ENCODE peak calls at places on chromosomes 13 and 19, in six cellular contexts. L is glutamatergic neuron, G is hepatocyte, Y is fibroblast of lung, B is astrocyte, C is tibial nerve. M is an unnamed sample.

GRCh38 chr19:19816679-19817078 is 4.9 kb downstream of the ZNF506 start:
- DNase-seq in L (no peak), G (no peak), Y (no peak), B (no peak), C (no peak), M (no peak)

GRCh38 chr19:27744926-27745844 is 1467.8 kb downstream of the UQCRFS1 start:
- DNase-seq in L (no peak), G (no peak), Y (no peak), B (peak; percentile 50), C (no peak), M (peak; percentile 64)

GRCh38 chr19:38849746-38850230 is at the start of gene HNRNPL:
- DNase-seq in L (peak; percentile 99), G (no peak), Y (no peak), B (no peak), C (no peak), M (no peak)

GRCh38 chr13:101262306-101262705 is 154.0 kb downstream of the NALCN start:
- DNase-seq in L (no peak), G (no peak), Y (no peak), B (no peak), C (no peak), M (no peak)

GRCh38 chr13:54194233-54195024 is 1165.8 kb downstream of the OLFM4 start:
- DNase-seq in L (no peak), G (no peak), Y (no peak), B (no peak), C (no peak), M (no peak)

GRCh38 chr13:67186985-67187569 is 43.1 kb downstream of the PCDH9 start:
- DNase-seq in L (no peak), G (no peak), Y (no peak), B (no peak), C (no peak), M (no peak)

GRCh38 chr13:75310005-75310580 is 171.9 kb downstream of the TBC1D4 start:
- DNase-seq in L (no peak), G (no peak), Y (no peak), B (no peak), C (no peak), M (no peak)

GRCh38 chr13:98223741-98224140 is 46.7 kb upstream of the RNF113B start:
- DNase-seq in L (no peak), G (no peak), Y (no peak), B (no peak), C (no peak), M (no peak)

GRCh38 chr13:43431279-43431678 is 355.5 kb downstream of the ENOX1 start:
- DNase-seq in L (no peak), G (no peak), Y (peak; percentile 31), B (no peak), C (no peak), M (no peak)

GRCh38 chr19:45477713-45478453 is 10.1 kb downstream of the FOSB start:
- DNase-seq in L (no peak), G (peak; percentile 17), Y (no peak), B (no peak), C (no peak), M (no peak)

GRCh38 chr19:18224525-18225354 is 1.5 kb downstream of the PDE4C start:
- DNase-seq in L (peak; percentile 99), G (peak; percentile 98), Y (peak; percentile 99), B (peak; percentile 93), C (peak; percentile 99), M (peak; percentile 100)

GRCh38 chr13:27327633-27328032 is 57.0 kb downstream of the RASL11A start:
- DNase-seq in L (no peak), G (no peak), Y (no peak), B (no peak), C (no peak), M (no peak)

GRCh38 chr19:35459414-35460082 is 11.5 kb downstream of the FFAR2 start:
- DNase-seq in L (no peak), G (peak; percentile 61), Y (peak; percentile 87), B (no peak), C (no peak), M (no peak)

GRCh38 chr19:610801-611505 is 21.3 kb downstream of the HCN2 start:
- DNase-seq in L (peak; percentile 83), G (no peak), Y (peak; percentile 69), B (peak; percentile 82), C (peak; percentile 43), M (peak; percentile 93)

GRCh38 chr13:80840313-80840976 is 499.5 kb upstream of the SPRY2 start:
- DNase-seq in L (no peak), G (no peak), Y (peak; percentile 68), B (no peak), C (no peak), M (no peak)

GRCh38 chr13:104253063-104253680 is 1187.0 kb upstream of the SLC10A2 start:
- DNase-seq in L (no peak), G (no peak), Y (peak; percentile 22), B (peak; percentile 3), C (no peak), M (no peak)

GRCh38 chr13:44759723-44760360 is 183.7 kb upstream of the TSC22D1 start:
- DNase-seq in L (no peak), G (peak; percentile 54), Y (peak; percentile 36), B (peak; percentile 50), C (no peak), M (no peak)

GRCh38 chr13:46146898-46147297 is 35.1 kb downstream of the LCP1 start:
- DNase-seq in L (peak; percentile 51), G (peak; percentile 52), Y (peak; percentile 39), B (no peak), C (no peak), M (no peak)

GRCh38 chr13:110548891-110549794 is 12.4 kb downstream of the RAB20 start:
- DNase-seq in L (no peak), G (peak; percentile 3), Y (no peak), B (no peak), C (no peak), M (no peak)
- TF ChIP-seq CTCF in L (no peak), G (no peak), Y (no peak), B (no peak), C (no peak), M (no peak)

DNA sequence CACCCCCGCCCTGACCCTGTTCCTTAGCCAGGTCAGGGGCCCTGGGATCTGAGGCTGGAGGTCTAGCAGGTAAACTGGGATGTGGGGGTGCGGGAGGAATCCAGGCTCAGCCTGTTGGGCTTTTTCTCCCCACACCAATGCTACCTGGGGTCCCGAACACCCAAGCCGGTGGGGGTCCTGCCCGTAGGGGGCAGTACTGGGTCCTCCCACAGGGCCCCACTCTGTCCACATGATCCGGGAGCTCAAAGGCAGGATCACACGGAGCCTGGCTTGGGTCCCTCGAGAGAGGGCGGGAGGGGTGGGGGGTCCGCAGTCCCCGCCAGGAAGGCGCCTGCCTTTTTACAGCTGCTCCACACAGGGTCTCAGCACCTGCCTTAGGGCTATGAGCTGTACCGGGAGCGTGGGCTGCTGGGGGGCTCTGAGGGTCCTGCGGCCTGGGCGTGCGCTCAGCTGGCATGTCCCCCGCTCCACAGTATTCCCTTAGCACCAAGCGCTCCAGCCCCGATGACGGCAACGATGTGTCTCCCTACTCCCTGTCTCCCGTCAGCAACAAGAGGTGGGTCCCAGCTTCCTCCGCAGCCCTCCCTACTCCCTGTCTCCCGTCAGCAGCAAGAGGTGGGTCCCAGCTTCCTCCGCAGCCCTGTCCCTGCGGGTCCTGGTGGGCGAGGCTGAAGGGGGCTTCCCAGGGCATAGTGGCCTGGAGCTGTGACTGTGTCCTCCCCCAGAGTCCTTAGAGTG is 12.3 kb upstream of the TEKTIP1 start:
- DNase-seq in L (no peak), G (no peak), Y (no peak), B (no peak), C (no peak), M (no peak)
- TF ChIP-seq CTCF in L (peak; percentile 25), G (peak; percentile 13), Y (no peak), B (no peak), C (no peak), M (peak; percentile 26)

DNA sequence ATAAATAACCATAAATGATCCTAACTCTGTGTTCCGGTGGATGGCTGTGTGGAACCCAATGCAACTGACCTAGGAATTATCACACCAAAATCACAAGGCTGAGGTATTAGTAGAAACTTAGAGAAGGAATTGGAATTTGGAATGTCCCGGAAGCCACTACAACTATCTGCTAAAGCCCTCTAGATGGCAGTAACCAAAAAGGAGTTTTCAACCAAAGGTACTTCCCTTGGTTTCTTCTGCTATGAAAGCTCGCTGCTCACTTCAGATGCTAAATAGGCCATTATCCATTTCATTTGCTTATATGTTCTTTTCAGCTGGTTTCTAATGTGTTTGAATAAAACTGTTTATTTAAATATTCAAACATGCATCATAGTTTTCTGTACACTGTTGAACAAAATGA is 1589.1 kb upstream of the SPRY2 start:
- DNase-seq in L (no peak), G (peak; percentile 51), Y (peak; percentile 14), B (no peak), C (no peak), M (no peak)
- TF ChIP-seq CTCF in L (peak; percentile 36), G (peak; percentile 70), Y (no peak), B (peak; percentile 45), C (no peak), M (peak; percentile 71)

GRCh38 chr19:51096473-51097165 is 11.6 kb downstream of the CTU1 start:
- DNase-seq in L (no peak), G (no peak), Y (no peak), B (no peak), C (no peak), M (no peak)

GRCh38 chr19:51099070-51099382 is 9.2 kb downstream of the CTU1 start:
- DNase-seq in L (no peak), G (no peak), Y (no peak), B (no peak), C (no peak), M (no peak)

GRCh38 chr19:51097796-51098195 is 10.4 kb downstream of the CTU1 start:
- DNase-seq in L (no peak), G (no peak), Y (no peak), B (no peak), C (no peak), M (no peak)

GRCh38 chr19:51097166-51097736 is 11.0 kb downstream of the CTU1 start:
- DNase-seq in L (peak; percentile 81), G (peak; percentile 81), Y (peak; percentile 51), B (peak; percentile 14), C (peak; percentile 21), M (no peak)

GRCh38 chr19:51098366-51099069 is 9.7 kb downstream of the CTU1 start:
- DNase-seq in L (peak; percentile 69), G (peak; percentile 34), Y (peak; percentile 33), B (no peak), C (no peak), M (no peak)
- TF ChIP-seq CTCF in L (peak; percentile 5), G (no peak), Y (no peak), B (no peak), C (peak; percentile 37), M (no peak)

M was measured in osteocyte.